ENCODE peak calls at places on chromosomes 6 and 20, in eight cellular contexts. L is heart right ventricle; C is ovary; G is amniotic stem cell; W is cardiac muscle cell; U is coronary artery; Y is lower lobe of right lung; N is effector CD4-positive, alpha-beta T cell. F is an unnamed sample.

GRCh38 chr20:22686097-22686496 is 101.7 kb upstream of the FOXA2 start:
- DNase-seq in L (peak; percentile 35), C (peak; percentile 29), G (peak; percentile 11), W (peak; percentile 51), U (no peak), Y (peak; percentile 68), N (no peak), F (no peak)

GRCh38 chr20:50048420-50049166 is 64.4 kb downstream of the UBE2V1 start:
- DNase-seq in L (no peak), C (no peak), G (no peak), W (no peak), U (no peak), Y (no peak), N (no peak), F (peak; percentile 45)

GRCh38 chr20:47392015-47392720 is 35.7 kb upstream of the ZMYND8 start:
- DNase-seq in L (no peak), C (no peak), G (peak; percentile 96), W (no peak), U (no peak), Y (no peak), N (no peak), F (no peak)

GRCh38 chr6:154086510-154086909 is 47.5 kb downstream of the OPRM1 start:
- DNase-seq in L (no peak), C (no peak), G (no peak), W (no peak), U (no peak), Y (no peak), N (no peak), F (no peak)

GRCh38 chr6:109411034-109411433 is 28.8 kb upstream of the CD164 start:
- DNase-seq in L (no peak), C (no peak), G (no peak), W (no peak), U (no peak), Y (no peak), N (no peak), F (no peak)

GRCh38 chr6:135866445-135867143 is 15.1 kb downstream of the PDE7B start:
- DNase-seq in L (no peak), C (no peak), G (no peak), W (no peak), U (no peak), Y (no peak), N (no peak), F (no peak)

GRCh38 chr6:134363323-134364039 is 45.6 kb upstream of the SGK1 start:
- DNase-seq in L (no peak), C (no peak), G (peak; percentile 35), W (no peak), U (no peak), Y (no peak), N (no peak), F (no peak)

GRCh38 chr6:19804362-19805145 is 32.6 kb upstream of the ID4 start:
- DNase-seq in L (peak; percentile 95), C (peak; percentile 96), G (peak; percentile 97), W (peak; percentile 98), U (peak; percentile 99), Y (peak; percentile 95), N (no peak), F (no peak)

GRCh38 chr6:54768542-54768941 is 78.0 kb upstream of the FAM83B start:
- DNase-seq in L (no peak), C (no peak), G (no peak), W (no peak), U (no peak), Y (no peak), N (no peak), F (no peak)

GRCh38 chr6:110348956-110349565 is 9.1 kb downstream of the METTL24 start:
- DNase-seq in L (no peak), C (no peak), G (no peak), W (no peak), U (no peak), Y (no peak), N (no peak), F (no peak)

GRCh38 chr20:33909331-33909921 is 84.3 kb upstream of the RALY start:
- DNase-seq in L (no peak), C (peak; percentile 38), G (peak; percentile 88), W (no peak), U (no peak), Y (no peak), N (no peak), F (no peak)

GRCh38 chr6:85675030-85675819 is 32.5 kb upstream of the SYNCRIP start:
- DNase-seq in L (no peak), C (no peak), G (no peak), W (no peak), U (no peak), Y (no peak), N (no peak), F (no peak)

GRCh38 chr20:15656124-15656523 is 917.1 kb downstream of the KIF16B start:
- DNase-seq in L (no peak), C (no peak), G (no peak), W (no peak), U (no peak), Y (no peak), N (no peak), F (no peak)

GRCh38 chr6:41430875-41431274 is 95.5 kb downstream of the NCR2 start:
- DNase-seq in L (no peak), C (no peak), G (no peak), W (no peak), U (no peak), Y (peak; percentile 6), N (no peak), F (no peak)

GRCh38 chr6:133888931-133889556 is at the start of gene TCF21:
- DNase-seq in L (peak; percentile 57), C (peak; percentile 84), G (peak; percentile 69), W (no peak), U (peak; percentile 81), Y (no peak), N (no peak), F (no peak)

GRCh38 chr6:85403331-85404015 is 46.4 kb upstream of the NT5E start:
- DNase-seq in L (no peak), C (no peak), G (peak; percentile 52), W (no peak), U (no peak), Y (no peak), N (no peak), F (no peak)

GRCh38 chr20:62734881-62735280 is 26.2 kb downstream of the NTSR1 start:
- DNase-seq in L (no peak), C (no peak), G (no peak), W (no peak), U (no peak), Y (peak; percentile 39), N (no peak), F (no peak)

GRCh38 chr6:5782783-5783567 is 223.8 kb downstream of the NRN1 start:
- DNase-seq in L (peak; percentile 61), C (no peak), G (no peak), W (no peak), U (peak; percentile 70), Y (no peak), N (no peak), F (no peak)

GRCh38 chr6:142313284-142313683 is 11.5 kb downstream of the ADGRG6 start:
- DNase-seq in L (no peak), C (no peak), G (no peak), W (no peak), U (no peak), Y (no peak), N (no peak), F (no peak)

GRCh38 chr6:36290668-36291620 is 21.1 kb downstream of the PNPLA1 start:
- DNase-seq in L (no peak), C (no peak), G (no peak), W (no peak), U (no peak), Y (peak; percentile 59), N (no peak), F (no peak)

GRCh38 chr20:61600061-61600460 is 348.0 kb downstream of the CDH4 start:
- DNase-seq in L (no peak), C (no peak), G (no peak), W (no peak), U (no peak), Y (no peak), N (no peak), F (no peak)

GRCh38 chr6:1641391-1641790 is 31.7 kb downstream of the FOXC1 start:
- DNase-seq in L (no peak), C (no peak), G (no peak), W (no peak), U (no peak), Y (no peak), N (no peak), F (no peak)

GRCh38 chr6:12028194-12028593 is 16.1 kb downstream of the HIVEP1 start:
- DNase-seq in L (no peak), C (no peak), G (no peak), W (no peak), U (no peak), Y (no peak), N (no peak), F (no peak)

GRCh38 chr6:71250050-71250689 is 38.4 kb upstream of the OGFRL1 start:
- DNase-seq in L (peak; percentile 29), C (no peak), G (peak; percentile 37), W (no peak), U (no peak), Y (no peak), N (no peak), F (no peak)

GRCh38 chr6:3822747-3823445 is 26.3 kb upstream of the FAM50B start:
- DNase-seq in L (no peak), C (no peak), G (no peak), W (no peak), U (no peak), Y (no peak), N (no peak), F (no peak)

GRCh38 chr20:29878281-29878741 is 1379.2 kb upstream of the DEFB115 start:
- DNase-seq in L (no peak), C (no peak), G (no peak), W (no peak), U (no peak), Y (peak; percentile 61), N (no peak), F (no peak)

GRCh38 chr20:53642196-53643030 is 48.8 kb upstream of the ZNF217 start:
- DNase-seq in L (peak; percentile 38), C (no peak), G (no peak), W (peak; percentile 54), U (no peak), Y (no peak), N (peak; percentile 28), F (peak; percentile 24)

GRCh38 chr20:50583422-50584150 is 73.4 kb downstream of the PTPN1 start:
- DNase-seq in L (no peak), C (no peak), G (no peak), W (no peak), U (no peak), Y (peak; percentile 21), N (no peak), F (no peak)

GRCh38 chr6:157563611-157564284 is 182.8 kb downstream of the ZDHHC14 start:
- DNase-seq in L (no peak), C (no peak), G (no peak), W (no peak), U (no peak), Y (no peak), N (no peak), F (no peak)

GRCh38 chr6:150016324-150017185 is 8.8 kb downstream of the RAET1L start:
- DNase-seq in L (peak; percentile 68), C (peak; percentile 42), G (peak; percentile 48), W (peak; percentile 79), U (no peak), Y (no peak), N (peak; percentile 62), F (peak; percentile 26)

GRCh38 chr6:110856296-110856695 is 18.3 kb upstream of the AMD1 start:
- DNase-seq in L (no peak), C (no peak), G (no peak), W (no peak), U (no peak), Y (no peak), N (no peak), F (no peak)

GRCh38 chr6:87941556-87942358 is 105.9 kb upstream of the SPACA1 start:
- DNase-seq in L (no peak), C (no peak), G (no peak), W (no peak), U (no peak), Y (no peak), N (no peak), F (no peak)

GRCh38 chr6:70813885-70814284 is 143.0 kb downstream of the B3GAT2 start:
- DNase-seq in L (peak; percentile 7), C (no peak), G (no peak), W (no peak), U (no peak), Y (no peak), N (no peak), F (no peak)

GRCh38 chr6:54856137-54856536 is 9.6 kb downstream of the FAM83B start:
- DNase-seq in L (no peak), C (no peak), G (no peak), W (no peak), U (no peak), Y (no peak), N (no peak), F (no peak)